ENCODE peak calls at places on chromosome 1, in eight cellular contexts. N, Y, C, J, E, V, T and I are unnamed samples.

GRCh38 chr1:104195395-104195794 is 445.7 kb downstream of the AMY1C start:
- DNase-seq in V (no peak), J (no peak), C (no peak), E (no peak), T (no peak), N (no peak), Y (no peak), I (no peak)

GRCh38 chr1:54791880-54792522 is 9.1 kb downstream of the TTC22 start:
- DNase-seq in C (no peak), T (peak), V (peak), J (peak), E (no peak), Y (peak), N (peak), I (no peak)

GRCh38 chr1:50611675-50612074 is 188.4 kb upstream of the DMRTA2 start:
- DNase-seq in T (no peak), V (no peak), C (no peak), Y (no peak), N (no peak), J (no peak), E (no peak), I (no peak)

GRCh38 chr1:233409540-233409939 is 82.0 kb downstream of the MAP3K21 start:
- DNase-seq in C (no peak), J (no peak), E (no peak), N (no peak), Y (no peak), V (no peak), T (no peak), I (no peak)

GRCh38 chr1:26360051-26360806 is 6.3 kb upstream of the CRYBG2 start:
- DNase-seq in T (no peak), C (peak), V (peak), Y (peak), J (peak), N (peak), E (no peak), I (peak)

GRCh38 chr1:171418546-171418945 is 66.8 kb upstream of the PRRC2C start:
- DNase-seq in J (no peak), T (no peak), V (no peak), C (no peak), Y (no peak), N (no peak), E (no peak), I (no peak)

GRCh38 chr1:11735854-11736745 is at the start of gene AGTRAP:
- DNase-seq in T (peak), V (peak), N (peak), J (peak), C (peak), E (peak), Y (peak), I (peak)

GRCh38 chr1:108712605-108713150 is at the start of gene FNDC7:
- DNase-seq in C (no peak), J (no peak), T (no peak), N (no peak), V (no peak), Y (no peak), E (no peak), I (no peak)

GRCh38 chr1:40029608-40030007 is 10.9 kb upstream of the CAP1 start:
- DNase-seq in E (no peak), Y (peak), J (no peak), T (no peak), V (no peak), C (no peak), N (no peak), I (no peak)

GRCh38 chr1:156577512-156577911 is 2.0 kb upstream of the TTC24 start:
- DNase-seq in C (no peak), J (no peak), V (no peak), Y (no peak), N (no peak), E (no peak), T (no peak), I (no peak)

GRCh38 chr1:8554956-8555534 is 237.1 kb downstream of the SLC45A1 start:
- DNase-seq in Y (no peak), V (no peak), C (no peak), N (no peak), J (no peak), T (no peak), E (no peak), I (no peak)

GRCh38 chr1:112464501-112464900 is 44.3 kb upstream of the WNT2B start:
- DNase-seq in V (no peak), N (no peak), C (no peak), J (no peak), E (no peak), T (no peak), Y (peak), I (no peak)

GRCh38 chr1:177170756-177171535 is at the start of gene BRINP2:
- DNase-seq in E (peak), J (peak), T (no peak), N (no peak), Y (peak), V (peak), C (no peak), I (peak)

GRCh38 chr1:167775178-167775577 is 53.4 kb downstream of the MPZL1 start:
- DNase-seq in T (no peak), V (no peak), C (no peak), E (no peak), J (no peak), Y (no peak), N (no peak), I (no peak)

GRCh38 chr1:44401256-44402228 is 3.5 kb upstream of the RNF220 start:
- DNase-seq in C (no peak), J (no peak), N (no peak), E (no peak), Y (no peak), T (no peak), V (no peak), I (no peak)

GRCh38 chr1:185917646-185918045 is 183.5 kb downstream of the HMCN1 start:
- DNase-seq in N (no peak), T (peak), V (no peak), J (no peak), Y (peak), E (no peak), C (no peak), I (peak)

GRCh38 chr1:35049116-35049515 is 17.4 kb upstream of the ZMYM6 start:
- DNase-seq in V (no peak), T (no peak), C (no peak), J (no peak), N (no peak), E (no peak), Y (no peak), I (no peak)

GRCh38 chr1:150551784-150552691 is 2.8 kb downstream of the ADAMTSL4 start:
- DNase-seq in V (no peak), C (no peak), E (peak), Y (peak), T (no peak), J (no peak), N (no peak), I (no peak)

GRCh38 chr1:13590486-13590885 is 6.9 kb downstream of the PDPN start:
- DNase-seq in E (no peak), C (no peak), Y (no peak), N (no peak), J (no peak), T (no peak), V (no peak), I (no peak)

GRCh38 chr1:33339413-33339812 is 18.5 kb upstream of the A3GALT2 start:
- DNase-seq in N (no peak), C (no peak), J (no peak), V (no peak), T (no peak), Y (no peak), E (no peak), I (no peak)

GRCh38 chr1:201218409-201218808 is 27.8 kb downstream of the IGFN1 start:
- DNase-seq in E (no peak), T (no peak), J (no peak), C (no peak), Y (no peak), N (no peak), V (no peak), I (no peak)

GRCh38 chr1:81220614-81221071 is 580.1 kb upstream of the ADGRL2 start:
- DNase-seq in V (no peak), N (no peak), Y (no peak), E (no peak), T (no peak), C (no peak), J (no peak), I (no peak)

DNA sequence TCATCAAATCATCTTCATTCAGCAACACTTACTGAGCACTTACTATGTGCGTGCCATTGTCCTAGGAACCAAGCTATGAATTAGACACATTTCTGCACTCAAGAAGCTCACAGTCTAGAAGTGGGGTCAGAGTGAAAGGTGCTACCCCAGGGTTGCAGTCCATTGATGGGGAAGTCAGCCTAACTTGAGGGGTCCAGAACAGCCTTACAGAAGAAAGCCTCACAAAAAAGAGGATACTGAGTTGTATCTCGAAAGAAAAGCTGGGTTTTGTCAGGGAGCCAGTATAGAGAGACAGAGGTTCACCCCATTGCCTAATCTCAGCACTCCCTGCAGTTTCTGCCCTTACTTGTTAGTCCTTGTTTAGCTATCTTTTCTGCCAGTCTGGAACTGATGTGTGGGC is 153.1 kb upstream of the JUN start:
- DNase-seq in N (no peak), C (no peak), T (no peak), J (no peak), Y (no peak), V (no peak), E (no peak), I (no peak)
- TF ChIP-seq CTCF in N (no peak), C (no peak), T (no peak), J (no peak), Y (no peak), V (no peak), E (no peak), I (no peak)

GRCh38 chr1:155069551-155070391 is 6.2 kb downstream of the EFNA4 start:
- DNase-seq in J (no peak), Y (peak), E (no peak), N (no peak), T (no peak), C (no peak), V (peak), I (no peak)

GRCh38 chr1:155072531-155073289 is 5.9 kb upstream of the EFNA3 start:
- DNase-seq in Y (no peak), N (no peak), J (no peak), E (no peak), V (no peak), C (no peak), T (no peak), I (no peak)

GRCh38 chr1:155071701-155072100 is 6.9 kb upstream of the EFNA3 start:
- DNase-seq in N (no peak), J (no peak), Y (peak), V (peak), C (no peak), E (no peak), T (no peak), I (no peak)

GRCh38 chr1:155070392-155070700 is 6.8 kb downstream of the EFNA4 start:
- DNase-seq in E (no peak), T (no peak), V (no peak), J (no peak), N (no peak), C (no peak), Y (no peak), I (no peak)

GRCh38 chr1:155070721-155071556 is 7.4 kb downstream of the EFNA4 start:
- DNase-seq in T (no peak), J (peak), V (peak), N (peak), Y (peak), C (peak), E (peak), I (peak)
- TF ChIP-seq CTCF in T (peak), J (peak), V (peak), N (peak), Y (peak), C (peak), E (no peak), I (peak)

DNA sequence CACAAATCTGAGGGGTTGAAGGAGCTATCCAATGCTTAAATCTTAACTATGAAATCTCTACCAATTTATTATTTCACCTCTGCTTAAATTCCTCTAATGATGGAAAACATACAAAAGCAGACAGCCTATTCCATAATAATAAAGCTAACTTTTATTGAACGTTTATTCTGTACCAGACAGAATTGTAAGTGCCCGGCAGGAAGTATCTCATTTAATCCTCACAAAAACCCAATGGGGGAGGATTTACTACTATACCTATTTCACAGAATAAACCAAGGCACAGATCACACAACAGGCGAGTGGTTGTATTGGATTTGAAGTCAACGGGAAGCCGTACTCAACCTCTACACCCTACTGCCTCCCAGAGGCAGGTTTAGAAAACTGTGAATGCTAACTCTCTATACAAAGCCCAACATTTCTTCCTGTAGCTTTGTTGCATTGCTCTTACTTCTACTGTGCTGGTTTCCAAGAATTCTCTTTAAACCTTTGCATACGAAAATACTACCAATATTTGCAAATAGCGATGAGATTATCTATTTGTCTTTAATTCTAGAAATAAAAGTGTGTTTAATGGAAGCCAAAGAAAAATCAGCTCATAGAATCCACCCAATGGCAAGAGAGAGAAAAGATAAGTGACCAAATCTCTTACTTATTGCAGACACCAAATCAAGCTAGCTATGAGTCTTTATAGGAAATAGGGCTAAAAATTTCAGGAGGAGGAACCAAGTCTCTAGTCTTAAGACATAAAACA is 33.5 kb upstream of the C1orf53 start:
- DNase-seq in J (no peak), V (peak), E (peak), Y (peak), N (peak), T (peak), C (no peak), I (no peak)
- TF ChIP-seq CTCF in J (peak), V (peak), E (peak), Y (peak), N (peak), T (peak), C (peak), I (peak)

DNA sequence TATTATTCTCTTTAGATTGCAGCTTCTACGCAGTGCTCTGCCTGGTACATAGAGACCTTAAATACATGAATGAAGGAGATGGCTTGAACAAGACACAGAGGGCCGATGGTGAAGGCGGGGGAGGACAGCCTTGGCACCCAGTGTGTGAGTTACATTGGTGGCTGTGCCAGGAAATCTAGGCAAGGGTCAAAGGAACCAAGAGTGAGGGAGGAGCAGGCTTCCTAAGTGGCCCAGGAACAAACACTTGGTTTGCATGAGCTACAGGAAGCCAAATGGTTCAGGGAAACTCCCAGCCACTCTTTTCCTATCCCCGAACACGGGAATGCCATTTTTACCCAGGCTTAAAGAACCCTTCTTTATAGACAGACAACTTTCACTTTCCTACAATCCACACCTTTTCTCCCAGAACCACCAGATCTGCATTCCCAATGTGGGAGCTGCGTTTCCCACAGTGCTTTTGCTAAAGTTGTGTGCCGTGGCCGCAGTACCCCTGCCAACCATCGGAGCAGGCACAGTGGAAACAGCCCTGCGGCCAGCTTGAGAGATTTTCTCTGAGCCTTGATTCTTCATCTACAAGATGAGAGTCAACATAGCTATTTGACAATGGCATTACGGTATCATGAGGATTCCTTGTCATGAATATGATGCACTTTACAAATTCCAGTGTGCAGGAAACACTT is 3.5 kb upstream of the CLEC20A start:
- DNase-seq in V (no peak), C (no peak), N (no peak), E (no peak), T (no peak), J (no peak), Y (no peak), I (no peak)
- TF ChIP-seq CTCF in V (peak), C (no peak), N (no peak), E (peak), T (peak), J (peak), Y (peak), I (peak)

GRCh38 chr1:186987769-186988168 is 159.0 kb downstream of the PLA2G4A start:
- DNase-seq in T (no peak), Y (no peak), E (no peak), V (no peak), C (no peak), J (no peak), N (no peak), I (no peak)
- TF ChIP-seq CTCF in T (no peak), Y (no peak), E (no peak), V (peak), C (no peak), J (peak), N (no peak), I (peak)